ENCODE peak calls at places on chromosomes 3 and 15, in ten cellular contexts. D is heart right ventricle; T is IMR-90; M is pancreas; P is neuronal stem cell; V is Peyer's patch; A is PC-9; C is tibial nerve; H is CD8-positive, alpha-beta T cell; F is lower lobe of right lung. S is an unnamed sample. For H3K4me1 and H3K9me3, the result is how much of the 10 kb centered on the place peaks cover.

GRCh38 chr15:92521624-92522008 is 127.9 kb downstream of the ST8SIA2 start:
- DNase-seq in D (peak), T (peak), M (peak), P (peak), V (peak), A (peak), C (peak), H (peak), F (peak), S (peak)

GRCh38 chr15:81157939-81158223 is 23.8 kb downstream of the CFAP161 start:
- DNase-seq in D (no peak), T (no peak), M (no peak), P (no peak), V (no peak), A (no peak), C (no peak), H (no peak), F (no peak), S (no peak)

GRCh38 chr15:37679627-37680026 is 254.8 kb upstream of the TMCO5A start:
- DNase-seq in D (no peak), T (no peak), M (no peak), P (no peak), V (no peak), A (no peak), C (no peak), H (no peak), F (no peak), S (no peak)

GRCh38 chr3:47283193-47283537 is 421 bp downstream of the KLHL18 start:
- DNase-seq in D (peak), T (no peak), M (peak), P (no peak), V (peak), A (no peak), C (no peak), H (peak), F (peak), S (no peak)

GRCh38 chr3:33062814-33063346 is 34.1 kb downstream of the GLB1 start:
- DNase-seq in D (no peak), T (no peak), M (no peak), P (no peak), V (no peak), A (no peak), C (no peak), H (no peak), F (no peak), S (no peak)

GRCh38 chr3:46477145-46477544 is 12.4 kb upstream of the LTF start:
- DNase-seq in D (no peak), T (no peak), M (no peak), P (no peak), V (no peak), A (no peak), C (no peak), H (no peak), F (no peak), S (peak)

GRCh38 chr15:25675396-25675795 is 187.7 kb downstream of the ATP10A start:
- DNase-seq in D (no peak), T (no peak), M (no peak), P (no peak), V (no peak), A (no peak), C (no peak), H (no peak), F (no peak), S (no peak)

GRCh38 chr3:102299125-102299877 is 135.5 kb upstream of the ZPLD1 start:
- DNase-seq in D (no peak), T (no peak), M (no peak), P (no peak), V (no peak), A (peak), C (no peak), H (no peak), F (no peak), S (no peak)

GRCh38 chr15:34114215-34114614 is 12.3 kb downstream of the PGBD4 start:
- DNase-seq in D (no peak), T (no peak), M (no peak), P (no peak), V (no peak), A (no peak), C (no peak), H (no peak), F (no peak), S (no peak)

GRCh38 chr3:195612075-195612800 is 28.5 kb upstream of the APOD start:
- DNase-seq in D (no peak), T (no peak), M (no peak), P (no peak), V (peak), A (no peak), C (peak), H (no peak), F (no peak), S (no peak)

GRCh38 chr3:169509780-169510179 is 153.7 kb downstream of the MECOM start:
- DNase-seq in D (no peak), T (no peak), M (no peak), P (no peak), V (no peak), A (no peak), C (no peak), H (no peak), F (no peak), S (no peak)

GRCh38 chr3:40691598-40691905 is 166.8 kb downstream of the ZNF621 start:
- DNase-seq in D (peak), T (no peak), M (no peak), P (no peak), V (no peak), A (peak), C (peak), H (no peak), F (no peak), S (peak)

GRCh38 chr15:29593086-29593485 is 229.2 kb downstream of the TJP1 start:
- DNase-seq in D (no peak), T (no peak), M (no peak), P (no peak), V (no peak), A (no peak), C (no peak), H (no peak), F (no peak), S (no peak)

GRCh38 chr3:52453496-52454234 is at the start of gene TNNC1:
- DNase-seq in D (peak), T (no peak), M (no peak), P (no peak), V (no peak), A (no peak), C (no peak), H (no peak), F (peak), S (no peak)

GRCh38 chr3:103052236-103052830 is 617.5 kb downstream of the ZPLD1 start:
- DNase-seq in D (peak), T (no peak), M (no peak), P (no peak), V (peak), A (no peak), C (peak), H (no peak), F (peak), S (peak)

GRCh38 chr15:90126457-90127435 is 24.5 kb upstream of the IDH2 start:
- DNase-seq in D (peak), T (no peak), M (no peak), P (no peak), V (no peak), A (no peak), C (no peak), H (no peak), F (no peak), S (no peak)

GRCh38 chr3:120144267-120144666 is 50.0 kb upstream of the GSK3B start:
- DNase-seq in D (no peak), T (peak), M (no peak), P (no peak), V (no peak), A (peak), C (no peak), H (no peak), F (no peak), S (no peak)

GRCh38 chr3:55060921-55061555 is 133.2 kb upstream of the LRTM1 start:
- DNase-seq in D (no peak), T (peak), M (no peak), P (no peak), V (no peak), A (no peak), C (no peak), H (no peak), F (no peak), S (no peak)

GRCh38 chr15:75389791-75390382 is 21.5 kb upstream of the MAN2C1 start:
- DNase-seq in D (no peak), T (no peak), M (no peak), P (no peak), V (no peak), A (peak), C (no peak), H (no peak), F (no peak), S (no peak)

GRCh38 chr3:25094932-25095690 is 333.0 kb upstream of the RARB start:
- DNase-seq in D (no peak), T (no peak), M (no peak), P (no peak), V (no peak), A (no peak), C (no peak), H (no peak), F (no peak), S (no peak)

GRCh38 chr15:62886431-62887071 is 156.0 kb upstream of the TPM1 start:
- DNase-seq in D (no peak), T (peak), M (no peak), P (peak), V (no peak), A (no peak), C (no peak), H (no peak), F (no peak), S (no peak)

GRCh38 chr3:78718707-78719106 is 1049.1 kb downstream of the ROBO1 start:
- DNase-seq in D (no peak), T (no peak), M (no peak), P (no peak), V (no peak), A (no peak), C (no peak), H (no peak), F (no peak), S (no peak)

GRCh38 chr15:88899251-88899650 is 3.9 kb upstream of the HAPLN3 start:
- DNase-seq in D (no peak), T (no peak), M (no peak), P (no peak), V (no peak), A (no peak), C (no peak), H (no peak), F (no peak), S (no peak)
- H3K4me1 ChIP-seq in D (half or more), T (under half), M (under half), P (under half), V (under half), A (under half), C (under half), H (under half), F (under half), S (under half)

GRCh38 chr15:71586463-71586862 is 223.9 kb upstream of the NR2E3 start:
- DNase-seq in D (no peak), T (no peak), M (no peak), P (no peak), V (no peak), A (no peak), C (no peak), H (no peak), F (no peak), S (no peak)
- H3K9me3 ChIP-seq in D (under half), T (under half), M (under half), P (under half), V (under half), A (under half), C (under half), H (under half), F (under half), S (under half)

GRCh38 chr15:41782486-41783271 is 8.4 kb downstream of the MAPKBP1 start:
- DNase-seq in D (no peak), T (no peak), M (no peak), P (no peak), V (no peak), A (no peak), C (no peak), H (no peak), F (no peak), S (no peak)

GRCh38 chr15:41778503-41778902 is 4.2 kb downstream of the MAPKBP1 start:
- DNase-seq in D (no peak), T (peak), M (no peak), P (no peak), V (no peak), A (no peak), C (no peak), H (no peak), F (no peak), S (no peak)

GRCh38 chr15:41780727-41781126 is 6.4 kb downstream of the MAPKBP1 start:
- DNase-seq in D (no peak), T (no peak), M (no peak), P (no peak), V (no peak), A (no peak), C (no peak), H (no peak), F (no peak), S (no peak)

GRCh38 chr15:41779662-41780157 is 5.4 kb downstream of the MAPKBP1 start:
- DNase-seq in D (no peak), T (no peak), M (no peak), P (no peak), V (no peak), A (no peak), C (no peak), H (no peak), F (no peak), S (no peak)

GRCh38 chr15:41780266-41780665 is 6.0 kb downstream of the MAPKBP1 start:
- DNase-seq in D (no peak), T (peak), M (no peak), P (no peak), V (no peak), A (no peak), C (no peak), H (no peak), F (no peak), S (no peak)
- H3K4me1 ChIP-seq in D (under half), T (under half), M (under half), P (under half), V (under half), A (under half), C (under half), H (under half), F (under half), S (under half)

GRCh38 chr15:69931159-69931558 is 166.6 kb downstream of the TLE3 start:
- DNase-seq in D (peak), T (no peak), M (no peak), P (no peak), V (no peak), A (no peak), C (no peak), H (no peak), F (no peak), S (no peak)
- H3K9me3 ChIP-seq in D (under half), T (under half), M (under half), P (under half), V (under half), A (under half), C (under half), H (under half), F (under half), S (under half)

GRCh38 chr3:50355829-50356552 is 3.3 kb downstream of the TMEM115 start:
- DNase-seq in D (no peak), T (no peak), M (no peak), P (no peak), V (no peak), A (no peak), C (no peak), H (no peak), F (no peak), S (no peak)
- H3K4me1 ChIP-seq in D (half or more), T (under half), M (under half), P (under half), V (under half), A (under half), C (under half), H (under half), F (half or more), S (under half)

GRCh38 chr3:125340121-125340520 is 35.0 kb downstream of the ZNF148 start:
- DNase-seq in D (no peak), T (no peak), M (no peak), P (no peak), V (no peak), A (no peak), C (no peak), H (no peak), F (no peak), S (no peak)
- H3K9me3 ChIP-seq in D (under half), T (under half), M (under half), P (under half), V (under half), A (under half), C (under half), H (under half), F (under half), S (under half)

GRCh38 chr3:157356541-157356940 is 80.1 kb upstream of the PTX3 start:
- DNase-seq in D (no peak), T (no peak), M (no peak), P (no peak), V (no peak), A (no peak), C (no peak), H (no peak), F (no peak), S (no peak)

GRCh38 chr3:157354254-157354653 is 82.4 kb upstream of the PTX3 start:
- DNase-seq in D (no peak), T (no peak), M (no peak), P (no peak), V (no peak), A (no peak), C (no peak), H (no peak), F (no peak), S (no peak)

GRCh38 chr3:157353657-157354056 is 83.0 kb upstream of the PTX3 start:
- DNase-seq in D (no peak), T (no peak), M (no peak), P (no peak), V (no peak), A (no peak), C (no peak), H (no peak), F (no peak), S (no peak)

GRCh38 chr3:157354722-157355121 is 81.9 kb upstream of the PTX3 start:
- DNase-seq in D (no peak), T (peak), M (no peak), P (no peak), V (no peak), A (no peak), C (no peak), H (no peak), F (no peak), S (no peak)

GRCh38 chr3:157355276-157355675 is 81.4 kb upstream of the PTX3 start:
- DNase-seq in D (no peak), T (no peak), M (no peak), P (no peak), V (no peak), A (no peak), C (no peak), H (no peak), F (no peak), S (no peak)
- H3K4me1 ChIP-seq in D (under half), T (under half), M (under half), P (under half), V (under half), A (under half), C (under half), H (under half), F (under half), S (under half)

DNA sequence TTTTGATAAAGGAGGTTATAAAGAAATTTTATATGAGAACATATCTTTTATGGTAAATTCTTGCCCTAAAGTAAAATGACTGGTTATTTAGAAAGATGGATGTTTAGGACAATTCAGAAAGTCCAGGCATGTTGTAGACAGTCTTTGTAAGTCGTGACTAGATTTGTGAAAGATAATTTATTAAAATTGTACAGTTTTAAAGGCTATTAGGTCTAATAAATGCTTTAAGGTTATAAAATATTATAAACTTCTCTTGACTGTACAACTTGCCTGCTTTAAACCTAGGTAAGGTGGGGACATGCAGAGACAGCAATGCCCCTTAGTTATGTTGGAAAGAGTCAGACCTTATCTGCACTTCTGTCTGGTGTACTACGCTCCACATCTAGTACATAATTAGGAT is 933.5 kb downstream of the SI start:
- DNase-seq in D (no peak), T (no peak), M (no peak), P (no peak), V (no peak), A (no peak), C (no peak), H (no peak), F (no peak), S (no peak)
- H3K9me3 ChIP-seq in D (under half), T (under half), M (under half), P (under half), V (under half), A (under half), C (under half), H (under half), F (under half), S (under half)

GRCh38 chr3:15267502-15267901 is 61.5 kb downstream of the CAPN7 start:
- DNase-seq in D (no peak), T (no peak), M (no peak), P (no peak), V (no peak), A (no peak), C (no peak), H (no peak), F (no peak), S (peak)
- H3K4me1 ChIP-seq in D (under half), T (under half), M (under half), P (under half), V (under half), A (under half), C (under half), H (half or more), F (half or more), S (under half)

GRCh38 chr3:34444137-34444536 is 645.7 kb downstream of the PDCD6IP start:
- DNase-seq in D (no peak), T (no peak), M (no peak), P (no peak), V (no peak), A (no peak), C (no peak), H (no peak), F (no peak), S (no peak)

DNA sequence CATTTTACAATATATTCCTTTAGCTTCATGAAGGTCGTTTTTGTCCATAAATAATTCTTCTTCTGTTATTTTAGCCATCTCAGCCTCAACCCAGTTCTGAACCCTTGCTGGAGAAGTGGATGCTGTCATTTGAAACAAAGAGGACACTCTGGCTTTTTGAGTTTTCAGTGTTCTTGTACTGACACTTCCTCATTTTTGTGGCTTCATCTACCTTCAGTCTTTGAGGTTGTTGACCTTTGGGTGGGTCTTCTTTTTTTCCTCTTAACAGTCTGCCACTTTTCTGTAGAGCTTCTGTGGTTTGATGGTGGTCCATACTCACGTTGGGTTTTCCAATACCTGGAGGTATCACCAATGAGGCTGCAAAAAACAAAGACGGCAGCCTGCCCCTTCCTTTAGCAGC is 650.9 kb downstream of the PDCD6IP start:
- DNase-seq in D (no peak), T (no peak), M (no peak), P (no peak), V (no peak), A (no peak), C (no peak), H (no peak), F (no peak), S (no peak)
- H3K9me3 ChIP-seq in D (under half), T (under half), M (under half), P (under half), V (under half), A (under half), C (under half), H (under half), F (under half), S (under half)